ENCODE peak calls at places on chromosome 15, in four cellular contexts. One of them, this sample, is unnamed.

GRCh38 chr15:42011074-42011473 is 9.8 kb downstream of the PLA2G4E start:
- DNase-seq in GM12891: no peak
- DNase-seq in NCI-H510A: no peak
- DNase-seq in activated T-cell treated with anti-CD3 and anti-CD28 coated beads, Interleukin-2, amount 50 U/mL, for 72 hours: no peak
- DNase-seq in this sample: no peak

GRCh38 chr15:64379216-64379960 is 1.9 kb downstream of the PCLAF start:
- DNase-seq in GM12891: no peak
- DNase-seq in NCI-H510A: no peak
- DNase-seq in activated T-cell treated with anti-CD3 and anti-CD28 coated beads, Interleukin-2, amount 50 U/mL, for 72 hours: no peak
- DNase-seq in this sample: no peak

GRCh38 chr15:41957021-41957897 is 15.1 kb downstream of the EHD4 start:
- DNase-seq in GM12891: peak; percentile 34
- DNase-seq in NCI-H510A: no peak
- DNase-seq in activated T-cell treated with anti-CD3 and anti-CD28 coated beads, Interleukin-2, amount 50 U/mL, for 72 hours: no peak
- DNase-seq in this sample: peak; percentile 60

GRCh38 chr15:82046668-82047492 is 1.1 kb upstream of the MEX3B start:
- DNase-seq in GM12891: peak; percentile 96
- DNase-seq in NCI-H510A: peak; percentile 82
- DNase-seq in activated T-cell treated with anti-CD3 and anti-CD28 coated beads, Interleukin-2, amount 50 U/mL, for 72 hours: peak; percentile 95
- DNase-seq in this sample: peak; percentile 56

GRCh38 chr15:78325092-78325843 is 14.9 kb upstream of the CRABP1 start:
- DNase-seq in GM12891: no peak
- DNase-seq in NCI-H510A: no peak
- DNase-seq in activated T-cell treated with anti-CD3 and anti-CD28 coated beads, Interleukin-2, amount 50 U/mL, for 72 hours: no peak
- DNase-seq in this sample: no peak

GRCh38 chr15:71691700-71692417 is 118.5 kb upstream of the NR2E3 start:
- DNase-seq in GM12891: no peak
- DNase-seq in NCI-H510A: no peak
- DNase-seq in activated T-cell treated with anti-CD3 and anti-CD28 coated beads, Interleukin-2, amount 50 U/mL, for 72 hours: no peak
- DNase-seq in this sample: no peak

GRCh38 chr15:57479005-57479404 is 102.7 kb downstream of the CGNL1 start:
- DNase-seq in GM12891: no peak
- DNase-seq in NCI-H510A: no peak
- DNase-seq in activated T-cell treated with anti-CD3 and anti-CD28 coated beads, Interleukin-2, amount 50 U/mL, for 72 hours: no peak
- DNase-seq in this sample: no peak

GRCh38 chr15:100703032-100703578 is 100.7 kb downstream of the ASB7 start:
- DNase-seq in GM12891: peak; percentile 39
- DNase-seq in NCI-H510A: no peak
- DNase-seq in activated T-cell treated with anti-CD3 and anti-CD28 coated beads, Interleukin-2, amount 50 U/mL, for 72 hours: peak; percentile 75
- DNase-seq in this sample: peak; percentile 71

GRCh38 chr15:33211409-33211808 is 16.9 kb upstream of the FMN1 start:
- DNase-seq in GM12891: no peak
- DNase-seq in NCI-H510A: no peak
- DNase-seq in activated T-cell treated with anti-CD3 and anti-CD28 coated beads, Interleukin-2, amount 50 U/mL, for 72 hours: no peak
- DNase-seq in this sample: no peak

GRCh38 chr15:95162069-95162468 is 930.7 kb downstream of the MCTP2 start:
- DNase-seq in GM12891: no peak
- DNase-seq in NCI-H510A: no peak
- DNase-seq in activated T-cell treated with anti-CD3 and anti-CD28 coated beads, Interleukin-2, amount 50 U/mL, for 72 hours: no peak
- DNase-seq in this sample: no peak

This sample was measured in GM12864.